ENCODE peak calls at places on chromosomes 16 and 17, in ten cellular contexts. U is NCI-H2029; J is T-helper 9 cell; I is T-helper 1 cell; S is stimulated activated CD8-positive, alpha-beta memory T cell treated with anti-CD3 and anti-CD28 coated beads, Interleukin-12 subunit alpha, Interleukin-12 subunit beta, amount 100 ng/mL, for 4 hours; P is RWPE2; W is BJ; L is lower lobe of right lung; V is activated CD4-positive, alpha-beta T cell treated with anti-CD3 and anti-CD28 coated beads, Interleukin-2, amount 50 U/mL, for 1 hour; K is NCI-H460. X is an unnamed sample.
A peak's percentile ranks its signal among the peaks of the same experiment; 100 is the strongest.

GRCh38 chr16:2178321-2179106 is 17.9 kb downstream of the CASKIN1 start:
- DNase-seq in U (no peak), J (peak; percentile 30), I (peak; percentile 34), S (no peak), P (no peak), W (no peak), L (no peak), V (peak; percentile 26), K (no peak), X (no peak)

GRCh38 chr16:8108991-8109509 is 481.3 kb downstream of the TMEM114 start:
- DNase-seq in U (peak; percentile 5), J (no peak), I (no peak), S (no peak), P (no peak), W (no peak), L (no peak), V (no peak), K (no peak), X (no peak)

GRCh38 chr16:48014349-48015135 is 141.3 kb downstream of the ABCC12 start:
- DNase-seq in U (no peak), J (no peak), I (no peak), S (no peak), P (peak; percentile 72), W (no peak), L (no peak), V (no peak), K (no peak), X (no peak)

GRCh38 chr16:72099377-72099818 is 5.8 kb downstream of the DHX38 start:
- DNase-seq in U (no peak), J (peak; percentile 9), I (peak; percentile 26), S (no peak), P (no peak), W (no peak), L (no peak), V (peak; percentile 36), K (peak; percentile 49), X (peak; percentile 59)

GRCh38 chr17:7407483-7408231 is at the start of gene NLGN2:
- DNase-seq in U (no peak), J (no peak), I (no peak), S (no peak), P (no peak), W (no peak), L (no peak), V (no peak), K (no peak), X (no peak)

GRCh38 chr17:46978489-46979022 is 497 bp downstream of the RPRML start:
- DNase-seq in U (no peak), J (no peak), I (no peak), S (no peak), P (no peak), W (no peak), L (no peak), V (no peak), K (no peak), X (no peak)

GRCh38 chr16:11986521-11987057 is 10.1 kb downstream of the SNX29 start:
- DNase-seq in U (no peak), J (no peak), I (no peak), S (no peak), P (no peak), W (no peak), L (no peak), V (no peak), K (no peak), X (no peak)

GRCh38 chr17:39867084-39867890 is 715 bp upstream of the ZPBP2 start:
- DNase-seq in U (no peak), J (peak; percentile 52), I (peak; percentile 59), S (peak; percentile 17), P (no peak), W (no peak), L (no peak), V (peak; percentile 53), K (no peak), X (peak; percentile 77)

GRCh38 chr16:14098081-14098480 is 27.0 kb downstream of the MRTFB start:
- DNase-seq in U (no peak), J (no peak), I (no peak), S (no peak), P (no peak), W (peak; percentile 8), L (no peak), V (no peak), K (no peak), X (no peak)

GRCh38 chr17:72726936-72727335 is 365.6 kb downstream of the SLC39A11 start:
- DNase-seq in U (peak; percentile 52), J (no peak), I (peak; percentile 8), S (no peak), P (no peak), W (no peak), L (no peak), V (peak; percentile 26), K (no peak), X (peak; percentile 35)

GRCh38 chr16:87965973-87966667 is 14.9 kb downstream of the BANP start:
- DNase-seq in U (no peak), J (no peak), I (no peak), S (no peak), P (no peak), W (peak; percentile 71), L (no peak), V (no peak), K (no peak), X (no peak)

GRCh38 chr16:1932050-1933028 is 10.7 kb downstream of the MSRB1 start:
- DNase-seq in U (peak; percentile 9), J (no peak), I (no peak), S (no peak), P (peak; percentile 61), W (no peak), L (no peak), V (no peak), K (no peak), X (no peak)

GRCh38 chr16:12535535-12536411 is 267.9 kb downstream of the CPPED1 start:
- DNase-seq in U (no peak), J (no peak), I (no peak), S (no peak), P (no peak), W (no peak), L (no peak), V (peak; percentile 8), K (no peak), X (no peak)

GRCh38 chr16:77289331-77289809 is 90.2 kb downstream of the SYCE1L start:
- DNase-seq in U (no peak), J (no peak), I (no peak), S (no peak), P (no peak), W (no peak), L (no peak), V (no peak), K (no peak), X (no peak)

GRCh38 chr16:29789775-29790182 is 772 bp upstream of the KIF22 start:
- DNase-seq in U (no peak), J (no peak), I (no peak), S (no peak), P (no peak), W (no peak), L (no peak), V (no peak), K (no peak), X (no peak)

GRCh38 chr17:1989135-1989534 is 36.0 kb downstream of the RTN4RL1 start:
- DNase-seq in U (no peak), J (no peak), I (no peak), S (no peak), P (peak; percentile 84), W (peak; percentile 87), L (no peak), V (no peak), K (no peak), X (no peak)

GRCh38 chr17:40373324-40373723 is 8.8 kb upstream of the GJD3 start:
- DNase-seq in U (no peak), J (no peak), I (no peak), S (no peak), P (no peak), W (no peak), L (no peak), V (no peak), K (no peak), X (no peak)

GRCh38 chr17:55458977-55459376 is 37.3 kb upstream of the MMD start:
- DNase-seq in U (no peak), J (no peak), I (no peak), S (no peak), P (no peak), W (no peak), L (no peak), V (no peak), K (no peak), X (peak; percentile 50)

X was measured in B cell.